ENCODE peak calls at places on chromosomes 11 and 22, in five cellular contexts. E is colonic mucosa, R is heart left ventricle, F is IMR-90, W is prostate gland. Y is an unnamed sample.

GRCh38 chr11:112961751-112962747 is 829 bp downstream of the NCAM1 start:
- DNase-seq in F (no peak), R (peak; percentile 29), E (peak; percentile 26), W (no peak), Y (peak; percentile 39)

GRCh38 chr22:45812910-45813309 is 141.3 kb downstream of the ATXN10 start:
- DNase-seq in W (no peak), F (no peak), E (no peak), R (no peak), Y (no peak)

GRCh38 chr11:64879226-64879900 is 942 bp upstream of the EHD1 start:
- DNase-seq in R (no peak), W (no peak), E (peak; percentile 49), F (no peak), Y (no peak)

GRCh38 chr11:56990702-56991101 is 2.0 kb downstream of the OR5AK2 start:
- DNase-seq in E (no peak), R (no peak), W (no peak), F (no peak), Y (no peak)

GRCh38 chr22:33332538-33332937 is 274.4 kb upstream of the SYN3 start:
- DNase-seq in W (no peak), R (no peak), F (no peak), E (peak; percentile 66), Y (no peak)

GRCh38 chr11:61769169-61769920 is 16.9 kb downstream of the MYRF start:
- DNase-seq in E (no peak), F (peak; percentile 48), R (no peak), W (no peak), Y (no peak)

GRCh38 chr11:126175261-126175885 is 36.1 kb downstream of the RPUSD4 start:
- DNase-seq in R (peak; percentile 35), E (no peak), F (no peak), W (no peak), Y (no peak)

GRCh38 chr11:1649021-1649420 is 19.4 kb downstream of the KRTAP5-5 start:
- DNase-seq in R (no peak), E (no peak), W (no peak), F (no peak), Y (no peak)

GRCh38 chr11:122618927-122619326 is 36.6 kb upstream of the UBASH3B start:
- DNase-seq in F (no peak), E (no peak), W (no peak), R (no peak), Y (no peak)

GRCh38 chr11:100815787-100816330 is 128.8 kb downstream of the ARHGAP42 start:
- DNase-seq in F (no peak), W (no peak), R (no peak), E (no peak), Y (no peak)

GRCh38 chr11:123479048-123479837 is 49.2 kb downstream of the GRAMD1B start:
- DNase-seq in W (no peak), E (no peak), F (no peak), R (no peak), Y (no peak)

GRCh38 chr11:7540830-7541555 is 27.2 kb downstream of the PPFIBP2 start:
- DNase-seq in W (no peak), E (no peak), F (no peak), R (no peak), Y (no peak)

GRCh38 chr22:49950396-49950994 is 10.1 kb upstream of the PIM3 start:
- DNase-seq in F (no peak), E (no peak), W (no peak), R (no peak), Y (no peak)

GRCh38 chr22:30691204-30691603 is 3.5 kb upstream of the OSBP2 start:
- DNase-seq in R (no peak), E (no peak), F (no peak), W (no peak), Y (no peak)

GRCh38 chr22:19477321-19478085 is 1.5 kb downstream of the UFD1 start:
- DNase-seq in R (no peak), E (no peak), W (no peak), F (peak; percentile 16), Y (no peak)

GRCh38 chr11:115896084-115896483 is 391.9 kb upstream of the CADM1 start:
- DNase-seq in E (no peak), R (no peak), W (no peak), F (no peak), Y (no peak)

GRCh38 chr11:120807414-120808150 is 216.3 kb upstream of the TBCEL start:
- DNase-seq in F (peak; percentile 95), R (no peak), W (no peak), E (no peak), Y (no peak)

GRCh38 chr11:122804161-122804560 is 34.1 kb upstream of the CRTAM start:
- DNase-seq in F (no peak), R (no peak), E (no peak), W (no peak), Y (no peak)

GRCh38 chr11:34633990-34634725 is 13.3 kb downstream of the EHF start:
- DNase-seq in F (peak; percentile 51), W (no peak), R (no peak), E (no peak), Y (no peak)

GRCh38 chr22:37735054-37735453 is 38.2 kb downstream of the TRIOBP start:
- DNase-seq in W (no peak), E (peak; percentile 57), R (no peak), F (no peak), Y (no peak)

GRCh38 chr11:33618956-33619355 is 81.7 kb downstream of the C11orf91 start:
- DNase-seq in R (no peak), F (no peak), E (no peak), W (no peak), Y (no peak)

GRCh38 chr11:72278911-72279310 is 34.9 kb upstream of the PHOX2A start:
- DNase-seq in R (no peak), W (no peak), E (no peak), F (peak; percentile 73), Y (no peak)

GRCh38 chr22:26534874-26535470 is 22.7 kb upstream of the TFIP11 start:
- DNase-seq in E (no peak), R (no peak), F (no peak), W (no peak), Y (no peak)
- H3K36me3 ChIP-seq in E (no peaks in the 10 kb centered on the region), R (peaks cover 50% of the 10 kb centered on the region), F (peaks cover 21% of the 10 kb centered on the region), W (no peaks in the 10 kb centered on the region), Y (no peaks in the 10 kb centered on the region)

GRCh38 chr22:21963790-21964211 is 11.2 kb upstream of the PPM1F start:
- DNase-seq in R (no peak), W (no peak), E (no peak), F (no peak), Y (no peak)
- H3K36me3 ChIP-seq in R (peaks cover 99% of the 10 kb centered on the region), W (peaks cover 23% of the 10 kb centered on the region), E (peaks cover 5% of the 10 kb centered on the region), F (peaks cover 84% of the 10 kb centered on the region), Y (no peaks in the 10 kb centered on the region)

DNA sequence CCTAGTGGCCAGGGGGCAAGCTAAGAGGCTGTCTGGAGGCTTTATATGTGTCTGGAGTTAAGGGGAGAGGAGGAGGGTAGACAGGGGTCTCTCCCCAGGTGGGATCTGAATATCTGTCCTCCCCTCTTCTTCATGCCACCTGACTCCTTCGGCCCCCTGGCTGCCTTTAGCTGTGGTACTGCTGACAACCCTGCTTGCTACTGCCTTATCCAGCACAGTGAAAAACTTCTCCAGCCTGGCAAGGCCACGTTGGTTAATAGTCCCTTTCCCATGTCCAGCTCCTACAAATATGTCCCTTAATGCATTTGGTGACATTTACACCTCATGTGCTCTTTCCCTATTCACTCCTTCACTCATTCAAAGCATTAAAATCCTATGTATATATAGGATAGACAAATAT is 42.4 kb upstream of the NNMT start:
- DNase-seq in E (no peak), W (no peak), R (no peak), F (no peak), Y (no peak)
- H3K36me3 ChIP-seq in E (no peaks in the 10 kb centered on the region), W (peaks cover 14% of the 10 kb centered on the region), R (peaks cover 34% of the 10 kb centered on the region), F (no peaks in the 10 kb centered on the region), Y (no peaks in the 10 kb centered on the region)

DNA sequence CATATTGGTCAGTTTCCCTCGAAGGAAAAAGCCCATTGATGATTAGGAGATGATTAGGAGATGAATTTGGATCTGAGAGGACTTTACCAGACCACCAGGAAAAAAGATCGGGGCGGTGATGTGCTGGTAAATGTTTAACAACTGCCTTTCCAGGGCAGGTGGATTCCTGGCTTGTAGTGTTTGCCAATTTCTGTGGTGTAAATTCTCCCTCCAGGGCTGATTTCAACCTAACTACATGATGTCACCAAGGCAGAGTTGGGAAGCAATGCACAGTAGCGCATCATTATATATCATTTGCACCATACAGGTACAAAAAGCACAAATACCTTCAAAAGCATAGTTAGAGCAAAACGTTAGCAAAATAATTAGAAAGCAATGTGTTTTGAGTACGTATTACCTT is 203.9 kb upstream of the SEZ6L start:
- DNase-seq in R (no peak), E (no peak), F (no peak), W (no peak), Y (no peak)
- H3K36me3 ChIP-seq in R (peaks cover 53% of the 10 kb centered on the region), E (no peaks in the 10 kb centered on the region), F (no peaks in the 10 kb centered on the region), W (no peaks in the 10 kb centered on the region), Y (no peaks in the 10 kb centered on the region)

DNA sequence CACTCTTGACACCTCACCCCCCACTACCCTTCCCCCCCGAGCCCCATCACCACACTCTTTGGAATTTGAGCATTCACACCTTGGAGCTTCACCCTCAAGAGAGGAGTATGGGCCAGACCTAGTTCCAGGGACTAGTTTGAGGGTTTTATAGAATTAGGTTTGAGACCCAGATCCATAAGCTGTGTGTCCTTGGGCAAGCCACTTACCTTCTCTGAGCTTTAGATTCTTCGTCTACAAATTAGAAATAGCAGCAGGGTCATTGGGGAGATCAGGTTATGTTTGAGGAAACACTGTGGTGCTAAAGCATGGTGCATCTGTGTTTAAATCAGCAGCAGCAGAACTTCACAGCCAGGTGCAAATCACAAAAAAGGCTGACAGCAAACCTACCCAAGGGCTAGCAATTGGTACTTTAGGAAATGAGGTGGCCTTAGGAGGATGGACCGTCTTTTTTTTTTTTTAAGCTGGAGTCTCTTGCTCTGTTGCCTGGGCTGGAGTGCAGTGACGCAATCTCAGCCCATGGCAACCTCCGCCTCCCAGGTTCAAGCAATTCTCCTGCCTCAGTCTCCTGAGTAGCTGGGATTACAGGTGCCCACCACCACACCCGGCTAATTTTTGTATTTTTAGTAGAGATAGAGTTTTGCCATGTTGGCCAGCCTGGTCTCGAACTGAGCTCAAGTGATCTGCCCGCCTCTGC is 114.8 kb downstream of the MICAL2 start:
- DNase-seq in F (no peak), W (no peak), E (no peak), R (no peak), Y (no peak)
- H3K36me3 ChIP-seq in F (peaks cover 71% of the 10 kb centered on the region), W (no peaks in the 10 kb centered on the region), E (no peaks in the 10 kb centered on the region), R (peaks cover 72% of the 10 kb centered on the region), Y (no peaks in the 10 kb centered on the region)

Y was measured in ovary.